ENCODE peak calls at places on chromosomes 6 and 20, in nine cellular contexts. L is uterus, S is K562, D is pancreas, H is heart right ventricle, N is transverse colon, G is left ventricle myocardium inferior, T is kidney, J is heart left ventricle. Z is an unnamed sample.

GRCh38 chr6:7215798-7216231 is 97.2 kb downstream of the SSR1 start:
- DNase-seq in G (no peak), S (no peak), J (no peak), D (peak; percentile 72), H (no peak), T (peak; percentile 86), L (no peak), N (no peak), Z (no peak)

GRCh38 chr6:75279418-75279817 is 5.2 kb downstream of the TMEM30A start:
- DNase-seq in G (no peak), N (no peak), T (no peak), J (no peak), S (peak; percentile 22), H (no peak), L (no peak), D (no peak), Z (no peak)

GRCh38 chr6:163745566-163746400 is 331.3 kb downstream of the QKI start:
- DNase-seq in D (no peak), J (no peak), N (no peak), T (no peak), G (peak; percentile 76), S (peak; percentile 30), H (peak; percentile 52), L (no peak), Z (no peak)

GRCh38 chr6:129555206-129555832 is 154.7 kb downstream of the ARHGAP18 start:
- DNase-seq in T (no peak), S (no peak), H (no peak), L (no peak), G (no peak), D (no peak), N (no peak), J (no peak), Z (no peak)

GRCh38 chr20:1758765-1759164 is 101.2 kb upstream of the SIRPG start:
- DNase-seq in G (no peak), L (no peak), S (no peak), J (no peak), D (no peak), N (no peak), T (no peak), H (no peak), Z (no peak)

GRCh38 chr20:60087563-60088105 is 129.4 kb downstream of the CDH26 start:
- DNase-seq in J (peak; percentile 69), L (no peak), G (no peak), N (no peak), H (peak; percentile 46), S (no peak), D (no peak), T (no peak), Z (no peak)

GRCh38 chr20:50027611-50028105 is 44.9 kb downstream of the SNAI1 start:
- DNase-seq in G (peak; percentile 71), J (peak; percentile 88), T (peak; percentile 95), S (no peak), L (peak; percentile 65), N (peak; percentile 25), D (peak; percentile 58), H (peak; percentile 84), Z (peak; percentile 90)

GRCh38 chr6:22888147-22888831 is 318.9 kb downstream of the HDGFL1 start:
- DNase-seq in L (no peak), S (no peak), H (no peak), T (no peak), J (no peak), D (no peak), N (no peak), G (no peak), Z (no peak)

GRCh38 chr6:141026504-141026903 is 1106.2 kb upstream of the GJE1 start:
- DNase-seq in J (no peak), H (no peak), D (no peak), N (no peak), G (no peak), T (no peak), S (no peak), L (no peak), Z (no peak)

GRCh38 chr6:136641166-136641565 is 90.9 kb upstream of the MAP7 start:
- DNase-seq in N (no peak), D (no peak), H (no peak), G (no peak), L (no peak), J (no peak), S (no peak), T (no peak), Z (no peak)

GRCh38 chr20:45469336-45470261 is at the start of gene WFDC2:
- DNase-seq in S (peak; percentile 11), J (no peak), T (peak; percentile 96), D (peak; percentile 64), G (no peak), H (peak; percentile 13), L (no peak), N (peak; percentile 38), Z (peak; percentile 74)

GRCh38 chr6:10000461-10000992 is 414.3 kb downstream of the TFAP2A start:
- DNase-seq in T (no peak), N (no peak), G (no peak), L (no peak), J (no peak), H (no peak), S (no peak), D (no peak), Z (no peak)

GRCh38 chr6:164396071-164397047 is 913.0 kb downstream of the C6orf118 start:
- DNase-seq in N (no peak), J (no peak), H (no peak), S (no peak), G (no peak), D (no peak), T (no peak), L (no peak), Z (no peak)

GRCh38 chr6:53172468-53172803 is 23.8 kb upstream of the GCM1 start:
- DNase-seq in G (no peak), N (no peak), S (no peak), D (no peak), T (no peak), J (no peak), L (no peak), H (no peak), Z (no peak)

GRCh38 chr20:6768228-6769185 is 1.0 kb downstream of the BMP2 start:
- DNase-seq in S (no peak), D (peak; percentile 38), H (peak; percentile 28), G (peak; percentile 36), N (peak; percentile 27), J (peak; percentile 64), T (peak; percentile 83), L (peak; percentile 19), Z (peak; percentile 61)

GRCh38 chr6:158369241-158369640 is 57.0 kb downstream of the TULP4 start:
- DNase-seq in D (no peak), H (no peak), S (no peak), T (no peak), N (no peak), L (no peak), G (no peak), J (no peak), Z (peak; percentile 29)

GRCh38 chr6:82877213-82878195 is 188.1 kb downstream of the UBE3D start:
- DNase-seq in G (no peak), N (no peak), L (no peak), J (no peak), T (no peak), D (no peak), H (no peak), S (no peak), Z (no peak)

GRCh38 chr6:155253337-155253736 is 10.5 kb upstream of the CLDN20 start:
- DNase-seq in H (no peak), N (no peak), J (no peak), T (no peak), L (no peak), S (peak; percentile 30), G (no peak), D (no peak), Z (peak; percentile 72)
- H3K27ac ChIP-seq in H (no peak overlapping the region), N (no peak overlapping the region), J (peak overlapping the region; percentile 32), T (no peak overlapping the region), L (no peak overlapping the region), S (peak overlapping the region; percentile 0), G (peak overlapping the region; percentile 64), D (no peak overlapping the region), Z (peak overlapping the region; percentile 83)

DNA sequence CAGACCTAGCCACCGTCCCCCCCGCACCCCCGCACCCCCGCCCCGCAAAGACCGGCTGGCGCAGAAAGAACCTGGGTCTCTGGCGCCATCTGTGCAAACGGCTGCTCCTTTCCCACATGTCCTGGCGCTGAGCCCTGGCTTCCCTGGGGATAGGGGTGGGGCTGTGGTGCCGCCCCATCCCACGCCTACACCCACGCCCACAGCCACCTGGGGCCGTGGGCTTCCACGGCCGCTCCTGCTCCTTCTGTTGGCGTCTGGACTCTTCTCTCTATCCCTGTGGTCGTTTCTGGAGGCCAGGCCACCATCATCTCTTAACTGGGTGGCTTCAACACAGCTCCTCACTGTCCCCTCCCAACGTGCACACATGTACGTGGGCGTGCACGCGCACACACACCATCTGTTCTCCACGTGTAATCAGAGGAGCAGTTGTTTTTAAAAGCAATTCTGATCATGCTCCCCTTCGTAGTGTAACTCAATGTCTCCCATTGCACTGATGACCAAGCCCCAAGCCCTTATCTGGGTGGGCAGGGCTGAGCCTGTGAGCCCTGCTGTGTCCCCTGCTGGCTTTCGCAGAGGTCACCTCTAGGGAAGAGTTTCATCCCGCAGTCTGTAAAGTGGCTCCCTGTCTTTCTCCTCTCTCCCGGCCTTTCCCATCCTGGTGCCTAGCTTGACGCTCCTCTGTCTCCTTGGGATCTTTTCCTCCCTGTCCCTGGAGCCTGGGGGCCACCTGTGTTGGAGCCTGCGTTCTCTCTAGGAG is 31.9 kb upstream of the FAM83D start:
- DNase-seq in T (no peak), G (peak; percentile 50), D (peak; percentile 90), L (no peak), N (no peak), S (peak; percentile 69), J (peak; percentile 60), H (no peak), Z (no peak)
- H3K4me3 ChIP-seq in T (no peak overlapping the region), G (peak overlapping the region; percentile 21), D (no peak overlapping the region), L (no peak overlapping the region), N (peak overlapping the region; percentile 36), S (no peak overlapping the region), J (peak overlapping the region; percentile 1), H (no peak overlapping the region), Z (no peak overlapping the region)

GRCh38 chr6:145042559-145042958 is 692.8 kb downstream of the EPM2A start:
- DNase-seq in T (no peak), J (no peak), H (no peak), S (peak; percentile 25), L (no peak), D (no peak), G (no peak), N (no peak), Z (no peak)
- TF ChIP-seq CTCF in T (no peak), J (no peak), H (no peak), S (peak; percentile 11), L (no peak), D (no peak), G (no peak), N (no peak), Z (no peak)

DNA sequence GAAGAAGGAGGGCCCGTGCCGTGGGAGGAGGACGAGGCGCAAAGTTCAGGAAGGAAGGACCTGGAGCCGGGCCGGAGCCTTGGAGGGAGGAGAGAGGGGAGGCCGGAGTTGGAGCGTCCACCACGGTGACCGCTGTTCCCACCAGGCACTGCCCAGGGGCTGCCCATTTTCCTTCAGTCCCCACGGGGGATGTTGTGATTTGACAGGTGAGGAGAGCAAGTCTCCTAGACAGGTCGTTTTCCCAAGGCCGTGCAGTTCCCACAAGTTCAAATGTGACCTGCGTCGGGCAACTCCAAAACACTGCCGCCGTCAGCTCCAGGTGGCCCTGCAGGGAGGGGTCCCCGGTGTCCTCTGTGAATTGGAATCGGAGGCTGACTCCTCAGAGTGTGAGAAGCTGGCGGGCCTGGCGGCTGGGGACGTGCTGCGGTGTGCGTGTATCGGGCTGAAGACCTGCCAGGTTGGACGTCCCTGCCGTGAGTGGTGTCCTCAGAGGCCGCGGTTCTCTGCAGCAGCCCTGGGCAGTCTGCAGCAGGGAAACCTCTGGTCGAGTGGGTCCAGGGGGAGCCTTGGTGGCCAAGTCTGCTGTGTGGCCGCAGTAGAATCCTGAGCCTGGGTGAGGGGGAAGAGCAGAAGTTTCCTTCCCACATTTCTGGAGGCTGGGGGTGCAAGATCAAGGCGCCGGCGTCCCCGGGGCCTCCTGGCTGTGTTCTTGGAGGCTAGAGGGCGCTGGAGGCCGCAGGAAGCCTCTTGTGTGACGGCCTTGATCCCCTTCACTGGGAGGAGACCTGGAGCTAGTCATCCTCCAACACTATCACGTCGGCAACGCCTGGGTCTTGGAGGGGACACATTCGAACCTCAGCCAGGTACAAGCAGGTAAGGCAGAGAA is 115.0 kb upstream of the FRMD1 start:
- DNase-seq in J (peak; percentile 58), G (no peak), T (peak; percentile 53), L (peak; percentile 12), H (no peak), N (no peak), S (peak; percentile 56), D (no peak), Z (no peak)
- H3K27ac ChIP-seq in J (no peak overlapping the region), G (no peak overlapping the region), T (no peak overlapping the region), L (no peak overlapping the region), H (no peak overlapping the region), N (no peak overlapping the region), S (no peak overlapping the region), D (no peak overlapping the region), Z (no peak overlapping the region)

Z was measured in thyroid gland.